ENCODE peak calls at places on chromosomes 1 and 21, in four cellular contexts. K, J, C and U are unnamed samples.

GRCh38 chr1:224402472-224403035 is 32.0 kb downstream of the WDR26 start:
- DNase-seq in K (no peak), J (no peak), C (no peak), U (no peak)

GRCh38 chr1:23529146-23530088 is 1.6 kb downstream of the E2F2 start:
- DNase-seq in C (no peak), J (no peak), K (no peak), U (no peak)

GRCh38 chr21:46617267-46618051 is 12.6 kb upstream of the S100B start:
- DNase-seq in C (no peak), K (no peak), J (no peak), U (peak)

GRCh38 chr1:167208624-167208976 is 12.1 kb upstream of the POU2F1 start:
- DNase-seq in J (no peak), C (no peak), K (no peak), U (no peak)

GRCh38 chr1:89950703-89951102 is 44.2 kb upstream of the ZNF326 start:
- DNase-seq in J (no peak), C (no peak), K (no peak), U (no peak)

GRCh38 chr1:72283204-72284083 is 1.1 kb upstream of the NEGR1 start:
- DNase-seq in C (peak), J (peak), K (peak), U (peak)

GRCh38 chr1:188822248-188822647 is 1655.4 kb downstream of the BRINP3 start:
- DNase-seq in C (no peak), J (peak), K (no peak), U (peak)

GRCh38 chr21:43657355-43658093 is 1.8 kb downstream of the HSF2BP start:
- DNase-seq in J (no peak), C (no peak), K (no peak), U (no peak)

GRCh38 chr1:206714331-206715058 is 29.8 kb downstream of the MAPKAPK2 start:
- DNase-seq in C (no peak), K (no peak), J (no peak), U (peak)

GRCh38 chr1:25216123-25216522 is 16.2 kb downstream of the SYF2 start:
- DNase-seq in J (no peak), C (no peak), K (no peak), U (no peak)

GRCh38 chr1:151756291-151756690 is 7.0 kb downstream of the MRPL9 start:
- DNase-seq in C (no peak), K (no peak), J (no peak), U (peak)

GRCh38 chr1:145956776-145957442 is 908 bp downstream of the LIX1L start:
- DNase-seq in K (no peak), C (no peak), J (no peak), U (peak)

GRCh38 chr1:10189659-10190058 is 20.7 kb upstream of the KIF1B start:
- DNase-seq in J (no peak), C (no peak), K (no peak), U (no peak)

GRCh38 chr1:17545354-17545753 is 5.9 kb downstream of the ARHGEF10L start:
- DNase-seq in J (no peak), C (no peak), K (no peak), U (peak)

GRCh38 chr1:235532350-235532749 is 28.1 kb upstream of the B3GALNT2 start:
- DNase-seq in C (no peak), J (no peak), K (no peak), U (peak)

GRCh38 chr1:114524933-114525332 is 13.9 kb upstream of the TRIM33 start:
- DNase-seq in C (no peak), K (no peak), J (peak), U (no peak)

GRCh38 chr1:43241352-43241953 is 28.3 kb upstream of the TMEM125 start:
- DNase-seq in J (peak), K (no peak), C (no peak), U (peak)

GRCh38 chr1:160538985-160539651 is 16.1 kb upstream of the SLAMF6 start:
- DNase-seq in K (no peak), J (no peak), C (no peak), U (no peak)

GRCh38 chr1:84913025-84913892 is 20.3 kb upstream of the LPAR3 start:
- DNase-seq in K (no peak), C (no peak), J (no peak), U (peak)

GRCh38 chr1:200415693-200416593 is 6.1 kb upstream of the ZNF281 start:
- DNase-seq in K (no peak), C (no peak), J (no peak), U (peak)

GRCh38 chr1:113103977-113104376 is 31.0 kb downstream of the LRIG2 start:
- DNase-seq in J (no peak), K (no peak), C (no peak), U (no peak)

GRCh38 chr21:32918467-32919140 is 107.1 kb upstream of the OLIG2 start:
- DNase-seq in C (peak), K (no peak), J (peak), U (no peak)

GRCh38 chr1:201676651-201677050 is 137.7 kb downstream of the NAV1 start:
- DNase-seq in K (no peak), C (no peak), J (no peak), U (no peak)

GRCh38 chr1:201266774-201267173 is 16.5 kb upstream of the PKP1 start:
- DNase-seq in J (no peak), K (peak), C (no peak), U (peak)

GRCh38 chr1:153963030-153963849 is at the start of gene SLC39A1:
- DNase-seq in J (peak), C (peak), K (peak), U (peak)
- H2BK120ac ChIP-seq in J (peak), C (peak), K (no peak), U (peak)

DNA sequence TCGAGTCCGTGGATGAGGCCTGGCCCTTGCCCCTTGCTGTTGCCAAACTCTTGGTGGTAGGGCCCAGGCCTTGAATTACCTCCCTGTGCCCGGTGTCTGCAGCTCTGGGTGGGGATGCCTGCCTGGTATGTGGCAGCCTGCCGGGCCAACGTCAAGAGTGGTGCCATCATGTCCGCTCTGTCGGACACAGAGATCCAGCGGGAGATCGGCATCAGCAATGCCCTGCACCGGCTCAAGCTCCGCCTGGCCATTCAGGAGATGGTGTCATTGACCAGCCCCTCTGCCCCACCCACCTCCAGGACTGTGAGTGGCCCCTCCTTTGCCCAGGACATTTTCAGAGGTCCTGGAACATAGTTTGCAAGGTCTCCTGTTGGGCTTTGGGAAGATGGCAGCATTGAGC is 25.7 kb downstream of the MYOG start:
- DNase-seq in J (no peak), K (no peak), C (no peak), U (no peak)
- H2BK120ac ChIP-seq in J (no peak), K (no peak), C (no peak), U (no peak)

DNA sequence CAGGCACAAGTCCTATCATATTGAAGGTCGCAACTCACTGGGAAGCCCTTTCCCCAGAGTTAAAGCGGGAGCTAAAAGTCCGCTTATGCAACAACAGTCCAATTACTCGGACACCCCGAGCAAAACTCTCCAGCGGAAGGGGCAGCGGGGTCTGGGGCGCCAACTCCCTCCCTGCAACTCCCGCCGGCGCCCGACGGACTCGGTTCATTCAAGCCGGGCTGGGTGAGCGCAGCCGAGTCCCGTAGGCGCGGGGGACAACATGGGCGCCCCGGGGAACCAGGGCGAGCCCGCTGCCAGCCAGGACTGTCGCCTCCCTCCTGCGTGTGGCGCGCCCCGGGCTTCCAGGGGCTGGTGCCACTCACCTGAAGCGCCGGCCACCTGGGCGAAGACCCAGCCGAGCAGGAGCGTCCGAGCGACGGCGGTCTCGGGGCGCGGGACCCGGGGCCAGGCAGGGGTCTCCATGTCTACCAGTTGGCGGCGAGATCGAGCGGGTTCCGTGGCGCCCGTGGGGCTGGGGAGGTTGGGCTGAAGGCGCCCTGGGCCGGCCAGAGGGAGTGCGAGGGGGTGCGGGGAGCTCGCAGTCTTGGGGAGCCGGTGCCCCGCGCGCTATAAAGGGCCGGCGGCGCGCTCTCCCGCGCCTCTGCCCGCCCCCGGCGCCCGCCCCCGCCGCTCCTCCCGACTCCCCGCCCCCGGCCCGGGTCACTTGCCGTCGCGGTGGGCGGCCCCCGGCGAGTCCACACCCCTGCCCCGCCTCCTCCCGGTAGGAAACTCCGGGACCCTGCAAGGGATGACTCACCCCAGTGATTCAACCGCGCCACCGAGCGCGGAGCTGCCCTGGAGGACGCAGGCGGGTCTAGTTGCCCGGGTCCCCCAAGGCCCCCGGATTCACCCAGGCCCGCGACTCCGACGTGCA is at the start of gene F3:
- DNase-seq in J (peak), C (peak), K (peak), U (peak)
- H2BK120ac ChIP-seq in J (peak), C (peak), K (no peak), U (peak)

DNA sequence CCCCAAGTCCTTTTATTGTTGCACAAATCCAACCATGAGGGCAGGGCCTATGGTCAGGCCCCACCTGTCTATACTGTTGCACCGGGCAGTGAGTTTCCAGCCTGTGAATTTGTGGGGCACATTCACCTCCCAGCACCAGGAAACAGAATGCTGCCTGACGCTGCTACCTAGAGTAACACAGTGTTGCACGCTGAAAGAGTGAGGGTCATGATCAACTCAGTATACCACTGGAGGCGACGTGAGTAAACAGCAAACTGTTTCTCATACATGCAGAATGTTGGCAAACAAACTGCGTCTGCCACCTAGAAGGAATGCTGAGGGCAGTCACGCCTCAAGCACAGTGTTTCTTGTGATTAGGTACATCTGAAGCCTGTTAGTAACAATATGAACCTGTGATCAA is 13.4 kb upstream of the LRRC47 start:
- DNase-seq in K (no peak), J (no peak), C (no peak), U (no peak)
- H2BK120ac ChIP-seq in K (no peak), J (no peak), C (no peak), U (no peak)

GRCh38 chr1:8423134-8423701 is 105.3 kb downstream of the SLC45A1 start:
- DNase-seq in J (peak), C (no peak), K (no peak), U (no peak)

GRCh38 chr1:8423702-8424538 is 106.0 kb downstream of the SLC45A1 start:
- DNase-seq in C (peak), K (peak), J (peak), U (peak)

GRCh38 chr1:8425781-8426161 is 107.9 kb downstream of the SLC45A1 start:
- DNase-seq in J (no peak), C (no peak), K (no peak), U (no peak)

GRCh38 chr1:8425150-8425780 is 107.4 kb downstream of the SLC45A1 start:
- DNase-seq in J (peak), K (no peak), C (no peak), U (no peak)

GRCh38 chr1:8424539-8425116 is 106.7 kb downstream of the SLC45A1 start:
- DNase-seq in J (peak), C (no peak), K (peak), U (no peak)
- H2BK120ac ChIP-seq in J (no peak), C (no peak), K (no peak), U (peak)

GRCh38 chr1:176786274-176786673 is 323.3 kb downstream of the PAPPA2 start:
- DNase-seq in J (no peak), K (no peak), C (no peak), U (no peak)
- H2BK120ac ChIP-seq in J (no peak), K (no peak), C (no peak), U (no peak)

GRCh38 chr1:231039161-231040018 is 664 bp downstream of the FAM89A start:
- DNase-seq in J (peak), C (peak), K (peak), U (peak)

GRCh38 chr1:231036416-231036815 is 3.6 kb downstream of the FAM89A start:
- DNase-seq in J (no peak), K (no peak), C (no peak), U (no peak)

GRCh38 chr1:231035799-231036198 is 4.3 kb downstream of the FAM89A start:
- DNase-seq in J (no peak), C (no peak), K (no peak), U (no peak)

GRCh38 chr1:231040019-231040799 is at the start of gene FAM89A:
- DNase-seq in C (peak), J (peak), K (peak), U (no peak)

DNA sequence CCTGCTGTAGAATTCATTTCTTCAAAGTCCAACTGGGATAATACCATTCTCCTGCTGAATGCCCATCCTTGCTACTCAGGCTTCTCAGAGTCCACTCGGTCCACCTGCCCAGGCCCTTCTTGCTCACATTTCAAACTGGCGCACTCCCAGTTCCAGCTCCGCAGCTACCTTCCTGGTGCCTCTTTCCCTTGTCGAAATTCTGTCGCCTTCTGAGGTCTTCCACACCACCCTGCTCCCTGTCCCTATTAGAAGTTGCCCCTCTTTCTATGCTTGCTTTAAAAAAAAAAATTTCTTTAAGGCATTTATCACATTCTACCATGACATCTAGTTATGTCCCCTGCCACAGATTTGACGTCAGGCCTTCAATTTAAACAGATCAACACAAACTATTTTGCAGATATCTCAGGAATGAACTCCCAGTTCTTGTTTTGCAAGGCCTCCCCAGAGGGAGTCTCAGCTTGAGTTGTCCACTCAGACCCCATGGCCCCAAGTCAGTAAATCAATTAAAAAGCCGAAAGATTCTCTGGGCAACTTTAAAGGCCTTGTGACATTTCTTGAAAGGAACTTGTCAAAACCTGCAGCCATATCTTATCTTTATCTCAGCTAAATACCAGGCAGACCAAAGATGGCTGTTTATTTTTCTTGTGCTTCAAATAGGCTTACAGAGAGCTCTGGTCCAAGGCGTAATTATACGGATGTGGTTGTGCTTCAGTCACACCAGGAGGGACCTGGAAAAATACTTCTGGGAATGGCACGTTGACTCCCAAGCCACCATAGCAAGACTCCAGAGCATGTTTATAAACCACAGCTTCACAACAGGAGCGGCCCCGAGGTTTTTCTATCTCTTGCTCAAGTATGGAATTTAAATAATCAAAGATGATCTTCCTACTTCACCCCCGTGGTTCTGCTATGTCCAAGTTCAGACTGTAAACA is 2.2 kb downstream of the FAM89A start:
- DNase-seq in C (no peak), K (no peak), J (peak), U (no peak)
- H2BK120ac ChIP-seq in C (no peak), K (no peak), J (no peak), U (no peak)

DNA sequence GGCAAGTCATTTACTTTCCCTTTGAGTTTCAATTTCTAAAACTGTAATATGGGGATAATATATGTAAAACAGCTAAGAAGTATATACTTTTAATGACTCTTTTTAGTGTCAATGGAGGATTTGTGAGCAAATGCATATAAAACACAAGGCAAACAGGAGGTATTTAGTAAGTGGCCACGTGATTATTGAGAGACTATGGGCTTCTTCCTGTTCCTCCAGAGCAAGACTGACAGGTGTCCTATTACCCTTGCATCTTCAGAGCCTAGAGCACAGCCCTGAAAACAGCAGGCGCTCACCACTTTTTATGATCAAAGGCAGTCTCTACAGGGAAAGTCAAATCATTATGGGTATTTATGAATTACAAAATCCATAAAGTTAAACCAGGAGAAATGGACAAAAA is 941 bp upstream of the ROR1 start:
- DNase-seq in J (peak), C (no peak), K (no peak), U (no peak)
- H2BK120ac ChIP-seq in J (no peak), C (no peak), K (no peak), U (no peak)

GRCh38 chr1:7299994-7300393 is 471.1 kb upstream of the VAMP3 start:
- DNase-seq in K (no peak), J (no peak), C (no peak), U (peak)
- H2BK120ac ChIP-seq in K (no peak), J (no peak), C (no peak), U (peak)

GRCh38 chr1:116855220-116855619 is 54.5 kb upstream of the PTGFRN start:
- DNase-seq in K (no peak), C (no peak), J (peak), U (no peak)

GRCh38 chr1:116857092-116857491 is 52.6 kb upstream of the PTGFRN start:
- DNase-seq in K (no peak), J (no peak), C (no peak), U (no peak)

GRCh38 chr1:116856312-116856711 is 53.4 kb upstream of the PTGFRN start:
- DNase-seq in J (no peak), C (no peak), K (no peak), U (no peak)

GRCh38 chr1:116855788-116856187 is 53.9 kb upstream of the PTGFRN start:
- DNase-seq in C (no peak), J (no peak), K (no peak), U (peak)

DNA sequence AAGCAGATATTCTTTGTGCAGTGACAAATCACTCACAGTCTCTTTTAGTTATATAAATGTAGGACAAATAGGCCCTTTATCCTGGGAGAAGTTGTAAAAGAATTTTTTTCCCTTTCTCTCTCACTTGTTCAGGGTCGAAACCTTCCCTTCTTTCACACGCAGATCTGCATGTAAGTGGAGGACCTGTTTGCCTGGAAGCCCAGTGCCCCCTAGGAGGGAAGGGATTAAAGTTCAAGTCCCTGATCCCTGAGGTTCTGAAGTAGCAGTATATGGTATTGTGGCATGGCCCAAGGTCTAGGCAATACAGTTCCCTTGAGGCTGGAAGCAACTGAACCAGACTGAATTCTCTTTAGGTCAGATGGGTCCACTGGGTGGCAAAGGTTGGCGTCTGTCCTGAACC is 48.6 kb upstream of the PTGFRN start:
- DNase-seq in J (peak), K (peak), C (no peak), U (no peak)
- H2BK120ac ChIP-seq in J (peak), K (no peak), C (no peak), U (no peak)